ENCODE peak calls at places on chromosomes 2 and 18, in five cellular contexts. H, A, J, U and R are unnamed samples.
A peak's percentile ranks its signal among the peaks of the same experiment; 100 is the strongest.

GRCh38 chr2:75484840-75485239 is 75.9 kb downstream of the EVA1A start:
- DNase-seq in H (no peak), A (no peak), J (no peak), U (no peak), R (no peak)

GRCh38 chr2:190637903-190638618 is 10.8 kb upstream of the NAB1 start:
- DNase-seq in H (no peak), A (no peak), J (no peak), U (no peak), R (no peak)

GRCh38 chr2:158729873-158730620 is 65.1 kb upstream of the DAPL1 start:
- DNase-seq in H (no peak), A (no peak), J (no peak), U (no peak), R (no peak)

GRCh38 chr2:134160793-134161504 is 92.9 kb upstream of the MGAT5 start:
- DNase-seq in H (no peak), A (no peak), J (no peak), U (no peak), R (no peak)

GRCh38 chr18:26549103-26549485 is 741 bp upstream of the KCTD1 start:
- DNase-seq in H (peak; percentile 22), A (no peak), J (no peak), U (no peak), R (no peak)

GRCh38 chr2:127637725-127638252 is 8.2 kb upstream of the GPR17 start:
- DNase-seq in H (peak; percentile 60), A (peak; percentile 30), J (no peak), U (no peak), R (peak; percentile 22)

GRCh38 chr2:56713161-56713676 is 529.4 kb downstream of the CCDC85A start:
- DNase-seq in H (no peak), A (peak; percentile 31), J (no peak), U (no peak), R (peak; percentile 14)

GRCh38 chr2:20650412-20650879 is 452 bp downstream of the HS1BP3 start:
- DNase-seq in H (no peak), A (no peak), J (peak; percentile 11), U (no peak), R (peak; percentile 29)

GRCh38 chr2:16763493-16763899 is 97.9 kb upstream of the CYRIA start:
- DNase-seq in H (no peak), A (no peak), J (no peak), U (no peak), R (no peak)

GRCh38 chr2:45778720-45779171 is 127.3 kb downstream of the PRKCE start:
- DNase-seq in H (peak; percentile 71), A (no peak), J (peak; percentile 69), U (peak; percentile 53), R (peak; percentile 55)

GRCh38 chr2:206160124-206160806 is 570 bp downstream of the EEF1B2 start:
- DNase-seq in H (no peak), A (no peak), J (no peak), U (no peak), R (no peak)

GRCh38 chr2:84700006-84700405 is 180.9 kb downstream of the TRABD2A start:
- DNase-seq in H (no peak), A (no peak), J (no peak), U (no peak), R (no peak)

GRCh38 chr2:15527074-15527739 is 33.9 kb downstream of the NBAS start:
- DNase-seq in H (no peak), A (no peak), J (no peak), U (no peak), R (no peak)

GRCh38 chr2:58834404-58834803 is 593.3 kb upstream of the FANCL start:
- DNase-seq in H (peak; percentile 24), A (no peak), J (no peak), U (no peak), R (peak; percentile 0)

GRCh38 chr2:32291746-32292145 is 14.0 kb downstream of the YIPF4 start:
- DNase-seq in H (no peak), A (no peak), J (no peak), U (no peak), R (no peak)